ENCODE peak calls at places on chromosomes 2 and 18, in nine cellular contexts. One of them, this sample, is unnamed.

GRCh38 chr2:23658466-23658942 is 268.4 kb downstream of the ATAD2B start:
- DNase-seq in ovary: no peak
- DNase-seq in sigmoid colon: no peak
- DNase-seq in transverse colon: no peak
- DNase-seq in H54: no peak
- DNase-seq in IMR-90: peak
- DNase-seq in Peyer's patch: no peak
- DNase-seq in A549: no peak
- DNase-seq in uterus: no peak
- DNase-seq in this sample: peak

GRCh38 chr2:14684516-14684915 is 52.0 kb downstream of the LRATD1 start:
- DNase-seq in IMR-90: no peak
- DNase-seq in A549: no peak
- DNase-seq in Peyer's patch: no peak
- DNase-seq in sigmoid colon: no peak
- DNase-seq in uterus: no peak
- DNase-seq in ovary: no peak
- DNase-seq in transverse colon: no peak
- DNase-seq in H54: no peak
- DNase-seq in this sample: no peak

GRCh38 chr2:56184500-56184996 is 758 bp downstream of the CCDC85A start:
- DNase-seq in sigmoid colon: no peak
- DNase-seq in IMR-90: no peak
- DNase-seq in Peyer's patch: no peak
- DNase-seq in H54: peak
- DNase-seq in transverse colon: no peak
- DNase-seq in A549: peak
- DNase-seq in uterus: peak
- DNase-seq in ovary: peak
- DNase-seq in this sample: peak

GRCh38 chr2:101362316-101362715 is 25.0 kb downstream of the CREG2 start:
- DNase-seq in Peyer's patch: no peak
- DNase-seq in ovary: no peak
- DNase-seq in A549: no peak
- DNase-seq in transverse colon: no peak
- DNase-seq in sigmoid colon: no peak
- DNase-seq in H54: no peak
- DNase-seq in uterus: no peak
- DNase-seq in IMR-90: no peak
- DNase-seq in this sample: no peak

GRCh38 chr2:230823264-230823964 is 41.3 kb upstream of the ITM2C start:
- DNase-seq in ovary: no peak
- DNase-seq in A549: no peak
- DNase-seq in H54: no peak
- DNase-seq in transverse colon: no peak
- DNase-seq in uterus: no peak
- DNase-seq in Peyer's patch: no peak
- DNase-seq in sigmoid colon: no peak
- DNase-seq in IMR-90: no peak
- DNase-seq in this sample: no peak

GRCh38 chr2:73998451-73998850 is 13.7 kb downstream of the TET3 start:
- DNase-seq in IMR-90: no peak
- DNase-seq in ovary: no peak
- DNase-seq in Peyer's patch: no peak
- DNase-seq in H54: no peak
- DNase-seq in sigmoid colon: no peak
- DNase-seq in uterus: no peak
- DNase-seq in transverse colon: no peak
- DNase-seq in A549: no peak
- DNase-seq in this sample: no peak

GRCh38 chr2:42227491-42227890 is 58.3 kb downstream of the EML4 start:
- DNase-seq in A549: no peak
- DNase-seq in Peyer's patch: no peak
- DNase-seq in IMR-90: no peak
- DNase-seq in H54: no peak
- DNase-seq in sigmoid colon: no peak
- DNase-seq in transverse colon: no peak
- DNase-seq in ovary: no peak
- DNase-seq in uterus: no peak
- DNase-seq in this sample: no peak

GRCh38 chr2:25375989-25376545 is 34.3 kb upstream of the DNMT3A start:
- DNase-seq in Peyer's patch: peak
- DNase-seq in ovary: peak
- DNase-seq in uterus: no peak
- DNase-seq in IMR-90: no peak
- DNase-seq in H54: no peak
- DNase-seq in sigmoid colon: peak
- DNase-seq in transverse colon: no peak
- DNase-seq in A549: no peak
- DNase-seq in this sample: no peak

GRCh38 chr2:228369400-228370031 is 188.0 kb upstream of the SPHKAP start:
- DNase-seq in transverse colon: no peak
- DNase-seq in H54: no peak
- DNase-seq in sigmoid colon: no peak
- DNase-seq in IMR-90: no peak
- DNase-seq in ovary: no peak
- DNase-seq in uterus: no peak
- DNase-seq in A549: no peak
- DNase-seq in Peyer's patch: no peak
- DNase-seq in this sample: no peak

GRCh38 chr18:49476664-49477411 is 10.2 kb downstream of the C18orf32 start:
- DNase-seq in IMR-90: peak
- DNase-seq in Peyer's patch: no peak
- DNase-seq in uterus: no peak
- DNase-seq in ovary: no peak
- DNase-seq in transverse colon: no peak
- DNase-seq in sigmoid colon: no peak
- DNase-seq in A549: peak
- DNase-seq in H54: no peak
- DNase-seq in this sample: no peak

GRCh38 chr2:164764996-164765395 is 76.6 kb downstream of the COBLL1 start:
- DNase-seq in H54: no peak
- DNase-seq in uterus: no peak
- DNase-seq in transverse colon: no peak
- DNase-seq in sigmoid colon: no peak
- DNase-seq in Peyer's patch: no peak
- DNase-seq in IMR-90: peak
- DNase-seq in A549: no peak
- DNase-seq in ovary: no peak
- DNase-seq in this sample: no peak

GRCh38 chr2:1976112-1976511 is 231.8 kb upstream of the PXDN start:
- DNase-seq in A549: no peak
- DNase-seq in ovary: no peak
- DNase-seq in Peyer's patch: no peak
- DNase-seq in uterus: no peak
- DNase-seq in H54: no peak
- DNase-seq in IMR-90: no peak
- DNase-seq in sigmoid colon: peak
- DNase-seq in transverse colon: no peak
- DNase-seq in this sample: no peak

GRCh38 chr2:181305151-181306123 is 151.7 kb upstream of the ITGA4 start:
- DNase-seq in Peyer's patch: peak
- DNase-seq in A549: no peak
- DNase-seq in H54: no peak
- DNase-seq in sigmoid colon: no peak
- DNase-seq in transverse colon: peak
- DNase-seq in IMR-90: peak
- DNase-seq in ovary: no peak
- DNase-seq in uterus: no peak
- DNase-seq in this sample: peak

GRCh38 chr2:214103199-214104001 is 307.5 kb upstream of the VWC2L start:
- DNase-seq in ovary: no peak
- DNase-seq in IMR-90: peak
- DNase-seq in A549: no peak
- DNase-seq in Peyer's patch: no peak
- DNase-seq in sigmoid colon: no peak
- DNase-seq in transverse colon: peak
- DNase-seq in uterus: no peak
- DNase-seq in H54: no peak
- DNase-seq in this sample: no peak

GRCh38 chr2:27378096-27378808 is 2.3 kb downstream of the ZNF513 start:
- DNase-seq in ovary: peak
- DNase-seq in A549: peak
- DNase-seq in Peyer's patch: no peak
- DNase-seq in IMR-90: no peak
- DNase-seq in sigmoid colon: no peak
- DNase-seq in H54: no peak
- DNase-seq in uterus: no peak
- DNase-seq in transverse colon: no peak
- DNase-seq in this sample: no peak

GRCh38 chr2:27123302-27124150 is at the start of gene ABHD1:
- DNase-seq in sigmoid colon: peak
- DNase-seq in transverse colon: peak
- DNase-seq in H54: peak
- DNase-seq in Peyer's patch: peak
- DNase-seq in ovary: peak
- DNase-seq in A549: peak
- DNase-seq in IMR-90: no peak
- DNase-seq in uterus: peak
- DNase-seq in this sample: peak

GRCh38 chr2:241011751-241012510 is 13.5 kb downstream of the SNED1 start:
- DNase-seq in IMR-90: no peak
- DNase-seq in sigmoid colon: peak
- DNase-seq in Peyer's patch: peak
- DNase-seq in uterus: no peak
- DNase-seq in ovary: peak
- DNase-seq in H54: no peak
- DNase-seq in A549: no peak
- DNase-seq in transverse colon: no peak
- DNase-seq in this sample: no peak

GRCh38 chr2:60861736-60862135 is 19.6 kb upstream of the REL start:
- DNase-seq in ovary: no peak
- DNase-seq in Peyer's patch: no peak
- DNase-seq in transverse colon: no peak
- DNase-seq in uterus: no peak
- DNase-seq in A549: no peak
- DNase-seq in sigmoid colon: no peak
- DNase-seq in H54: no peak
- DNase-seq in IMR-90: no peak
- DNase-seq in this sample: no peak

GRCh38 chr2:173647681-173648350 is 293.1 kb downstream of the CDCA7 start:
- DNase-seq in ovary: no peak
- DNase-seq in Peyer's patch: no peak
- DNase-seq in A549: no peak
- DNase-seq in uterus: no peak
- DNase-seq in IMR-90: peak
- DNase-seq in sigmoid colon: no peak
- DNase-seq in H54: no peak
- DNase-seq in transverse colon: no peak
- DNase-seq in this sample: no peak

DNA sequence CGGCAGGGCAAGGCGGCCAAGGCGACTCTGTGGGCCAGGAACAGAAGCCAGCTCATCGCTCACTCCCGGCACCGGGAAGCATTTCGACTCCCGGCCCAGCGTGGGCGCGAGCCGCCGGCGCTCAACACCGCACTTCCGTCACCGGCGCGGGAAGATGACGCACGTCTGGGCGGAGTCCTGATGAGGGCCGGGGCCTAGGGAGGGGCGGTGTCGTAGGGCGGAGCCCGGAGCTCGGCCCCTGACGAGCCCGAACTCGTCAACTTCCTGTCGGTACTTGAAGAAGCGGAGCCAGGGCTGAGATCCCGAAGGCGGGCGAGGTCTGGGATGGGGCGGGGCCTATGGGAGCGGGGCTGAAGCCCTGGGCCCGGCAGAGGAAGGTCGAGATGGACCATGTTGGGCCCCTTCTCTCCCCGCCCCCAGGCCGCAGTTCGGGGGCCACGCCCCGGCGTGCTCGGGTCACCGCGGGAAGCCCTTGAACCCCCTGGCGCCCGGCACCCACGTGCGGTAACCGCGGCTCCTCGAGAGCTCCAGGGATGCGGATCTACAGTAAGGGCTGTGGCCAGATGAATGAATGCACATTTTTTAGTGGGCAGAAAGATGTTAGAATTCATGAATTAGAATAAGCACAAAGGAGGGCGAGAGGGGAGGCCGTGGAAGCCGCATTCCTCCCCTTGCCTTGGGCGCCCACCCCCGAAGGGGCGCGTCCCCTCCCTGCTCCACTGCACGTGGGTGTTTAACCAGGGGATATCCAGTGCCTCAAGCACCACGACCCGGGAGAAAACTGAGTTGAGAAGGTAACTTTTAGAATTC is at the start of gene RNASEH1:
- DNase-seq in H54: peak
- DNase-seq in A549: peak
- DNase-seq in sigmoid colon: peak
- DNase-seq in Peyer's patch: peak
- DNase-seq in IMR-90: peak
- DNase-seq in transverse colon: peak
- DNase-seq in ovary: peak
- DNase-seq in uterus: peak
- DNase-seq in this sample: peak
- TF ChIP-seq POLR2A in H54: peak
- TF ChIP-seq POLR2A in A549: peak
- TF ChIP-seq POLR2A in sigmoid colon: peak
- TF ChIP-seq POLR2A in Peyer's patch: peak
- TF ChIP-seq POLR2A in IMR-90: peak
- TF ChIP-seq POLR2A in transverse colon: peak
- TF ChIP-seq POLR2A in ovary: peak
- TF ChIP-seq POLR2A in uterus: peak
- TF ChIP-seq POLR2A in this sample: peak

GRCh38 chr2:96251721-96252292 is 14.0 kb downstream of the TMEM127 start:
- DNase-seq in Peyer's patch: peak
- DNase-seq in uterus: peak
- DNase-seq in sigmoid colon: peak
- DNase-seq in IMR-90: peak
- DNase-seq in H54: peak
- DNase-seq in A549: peak
- DNase-seq in ovary: no peak
- DNase-seq in transverse colon: peak
- DNase-seq in this sample: peak
- TF ChIP-seq POLR2A in Peyer's patch: no peak
- TF ChIP-seq POLR2A in uterus: no peak
- TF ChIP-seq POLR2A in sigmoid colon: no peak
- TF ChIP-seq POLR2A in IMR-90: no peak
- TF ChIP-seq POLR2A in H54: no peak
- TF ChIP-seq POLR2A in A549: no peak
- TF ChIP-seq POLR2A in ovary: no peak
- TF ChIP-seq POLR2A in transverse colon: no peak
- TF ChIP-seq POLR2A in this sample: peak

GRCh38 chr2:96140941-96141623 is 2.8 kb upstream of the ASTL start:
- DNase-seq in H54: no peak
- DNase-seq in ovary: no peak
- DNase-seq in Peyer's patch: no peak
- DNase-seq in uterus: no peak
- DNase-seq in IMR-90: no peak
- DNase-seq in sigmoid colon: no peak
- DNase-seq in transverse colon: no peak
- DNase-seq in A549: no peak
- DNase-seq in this sample: no peak
- TF ChIP-seq POLR2A in H54: no peak
- TF ChIP-seq POLR2A in ovary: no peak
- TF ChIP-seq POLR2A in Peyer's patch: no peak
- TF ChIP-seq POLR2A in uterus: no peak
- TF ChIP-seq POLR2A in IMR-90: no peak
- TF ChIP-seq POLR2A in sigmoid colon: no peak
- TF ChIP-seq POLR2A in transverse colon: no peak
- TF ChIP-seq POLR2A in A549: no peak
- TF ChIP-seq POLR2A in this sample: no peak

DNA sequence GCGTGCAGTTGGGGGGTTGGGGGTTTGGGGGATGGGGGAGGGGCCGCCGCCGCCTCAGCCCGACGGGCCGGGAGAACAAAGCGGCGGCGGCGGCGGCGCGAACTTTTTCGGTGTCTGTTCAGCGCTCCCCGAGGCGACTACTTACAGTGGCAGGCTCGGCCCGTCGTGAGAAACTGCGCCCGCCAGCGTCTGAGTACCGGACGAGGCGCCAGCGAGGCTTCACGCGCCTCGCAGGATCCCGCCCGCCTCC is 172 bp downstream of the PRKD3 start:
- DNase-seq in Peyer's patch: peak
- DNase-seq in ovary: peak
- DNase-seq in uterus: peak
- DNase-seq in H54: no peak
- DNase-seq in IMR-90: peak
- DNase-seq in A549: no peak
- DNase-seq in transverse colon: peak
- DNase-seq in sigmoid colon: peak
- DNase-seq in this sample: peak
- TF ChIP-seq POLR2A in Peyer's patch: peak
- TF ChIP-seq POLR2A in ovary: no peak
- TF ChIP-seq POLR2A in uterus: peak
- TF ChIP-seq POLR2A in H54: peak
- TF ChIP-seq POLR2A in IMR-90: peak
- TF ChIP-seq POLR2A in A549: peak
- TF ChIP-seq POLR2A in transverse colon: peak
- TF ChIP-seq POLR2A in sigmoid colon: peak
- TF ChIP-seq POLR2A in this sample: no peak